ENCODE peak calls at places on chromosomes 3 and 15, in four cellular contexts. One of them, this sample, is unnamed.

GRCh38 chr3:118544458-118544857 is 490.2 kb downstream of the IGSF11 start:
- DNase-seq in GM12878: no peak
- DNase-seq in OCI-LY7: no peak
- DNase-seq in foreskin fibroblast: no peak
- DNase-seq in this sample: no peak

GRCh38 chr3:186060222-186060621 is 48.7 kb downstream of the ETV5 start:
- DNase-seq in GM12878: peak; percentile 40
- DNase-seq in OCI-LY7: no peak
- DNase-seq in foreskin fibroblast: no peak
- DNase-seq in this sample: peak; percentile 35

GRCh38 chr3:50572158-50572557 is 2.8 kb downstream of the HEMK1 start:
- DNase-seq in GM12878: no peak
- DNase-seq in OCI-LY7: peak; percentile 65
- DNase-seq in foreskin fibroblast: peak; percentile 52
- DNase-seq in this sample: peak; percentile 80

GRCh38 chr3:23923786-23924185 is 6.9 kb downstream of the RPL15 start:
- DNase-seq in GM12878: no peak
- DNase-seq in OCI-LY7: no peak
- DNase-seq in foreskin fibroblast: peak; percentile 54
- DNase-seq in this sample: no peak

GRCh38 chr15:68256675-68257450 is 20.7 kb upstream of the FEM1B start:
- DNase-seq in GM12878: no peak
- DNase-seq in OCI-LY7: peak; percentile 52
- DNase-seq in foreskin fibroblast: peak; percentile 93
- DNase-seq in this sample: peak; percentile 42

GRCh38 chr3:193236990-193237389 is 4.0 kb upstream of the PLAAT1 start:
- DNase-seq in GM12878: no peak
- DNase-seq in OCI-LY7: no peak
- DNase-seq in foreskin fibroblast: no peak
- DNase-seq in this sample: no peak

GRCh38 chr15:90875549-90875981 is 7.2 kb downstream of the FURIN start:
- DNase-seq in GM12878: no peak
- DNase-seq in OCI-LY7: no peak
- DNase-seq in foreskin fibroblast: no peak
- DNase-seq in this sample: no peak

GRCh38 chr3:40855871-40856270 is 331.1 kb downstream of the ZNF621 start:
- DNase-seq in GM12878: no peak
- DNase-seq in OCI-LY7: no peak
- DNase-seq in foreskin fibroblast: no peak
- DNase-seq in this sample: no peak

GRCh38 chr15:80992436-80992835 is 2.8 kb upstream of the MESD start:
- DNase-seq in GM12878: no peak
- DNase-seq in OCI-LY7: no peak
- DNase-seq in foreskin fibroblast: no peak
- DNase-seq in this sample: no peak

GRCh38 chr3:53680026-53680425 is 166.2 kb downstream of the CHDH start:
- DNase-seq in GM12878: no peak
- DNase-seq in OCI-LY7: no peak
- DNase-seq in foreskin fibroblast: no peak
- DNase-seq in this sample: no peak

GRCh38 chr3:4207672-4208071 is 95.5 kb upstream of the SETMAR start:
- DNase-seq in GM12878: no peak
- DNase-seq in OCI-LY7: no peak
- DNase-seq in foreskin fibroblast: no peak
- DNase-seq in this sample: no peak

GRCh38 chr15:78083687-78084358 is 6.3 kb upstream of the TBC1D2B start:
- DNase-seq in GM12878: no peak
- DNase-seq in OCI-LY7: no peak
- DNase-seq in foreskin fibroblast: no peak
- DNase-seq in this sample: no peak

GRCh38 chr3:114632757-114633424 is 339.1 kb downstream of the TIGIT start:
- DNase-seq in GM12878: no peak
- DNase-seq in OCI-LY7: no peak
- DNase-seq in foreskin fibroblast: no peak
- DNase-seq in this sample: no peak

DNA sequence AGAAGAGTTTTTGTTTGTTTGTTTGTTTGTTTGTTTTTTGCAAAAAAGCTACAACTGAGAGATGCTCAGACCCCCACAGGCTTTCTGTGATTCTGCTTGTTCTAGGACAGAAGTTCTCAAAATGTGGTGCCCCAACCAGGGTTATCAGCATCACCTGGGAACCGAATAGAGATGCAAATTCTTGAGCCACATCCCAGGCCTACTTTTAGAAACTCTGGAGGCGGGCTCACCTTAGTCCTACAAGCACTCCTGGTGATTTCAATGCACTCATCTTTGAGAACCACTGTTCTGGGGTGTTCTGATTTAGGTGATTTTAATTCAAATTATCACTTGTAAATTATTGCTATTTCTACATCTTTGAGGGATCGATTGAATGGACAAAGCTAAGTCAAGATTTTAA is 44.6 kb upstream of the CADPS start:
- DNase-seq in GM12878: no peak
- DNase-seq in OCI-LY7: no peak
- DNase-seq in foreskin fibroblast: no peak
- DNase-seq in this sample: no peak
- TF ChIP-seq CTCF in GM12878: no peak
- TF ChIP-seq CTCF in OCI-LY7: no peak
- TF ChIP-seq CTCF in foreskin fibroblast: no peak
- TF ChIP-seq CTCF in this sample: no peak

GRCh38 chr3:107855710-107856109 is 235.1 kb downstream of the CD47 start:
- DNase-seq in GM12878: no peak
- DNase-seq in OCI-LY7: peak; percentile 43
- DNase-seq in foreskin fibroblast: no peak
- DNase-seq in this sample: no peak
- TF ChIP-seq CTCF in GM12878: peak; percentile 46
- TF ChIP-seq CTCF in OCI-LY7: peak; percentile 68
- TF ChIP-seq CTCF in foreskin fibroblast: no peak
- TF ChIP-seq CTCF in this sample: peak; percentile 16

GRCh38 chr3:10333359-10333670 is 12.4 kb upstream of the SEC13 start:
- DNase-seq in GM12878: no peak
- DNase-seq in OCI-LY7: peak; percentile 22
- DNase-seq in foreskin fibroblast: no peak
- DNase-seq in this sample: peak; percentile 41

GRCh38 chr3:10335190-10335738 is 14.4 kb upstream of the SEC13 start:
- DNase-seq in GM12878: no peak
- DNase-seq in OCI-LY7: no peak
- DNase-seq in foreskin fibroblast: no peak
- DNase-seq in this sample: peak; percentile 28

GRCh38 chr3:10335871-10336622 is 15.1 kb upstream of the SEC13 start:
- DNase-seq in GM12878: no peak
- DNase-seq in OCI-LY7: no peak
- DNase-seq in foreskin fibroblast: no peak
- DNase-seq in this sample: peak; percentile 28

GRCh38 chr3:10334042-10334441 is 13.1 kb upstream of the SEC13 start:
- DNase-seq in GM12878: no peak
- DNase-seq in OCI-LY7: no peak
- DNase-seq in foreskin fibroblast: no peak
- DNase-seq in this sample: no peak

DNA sequence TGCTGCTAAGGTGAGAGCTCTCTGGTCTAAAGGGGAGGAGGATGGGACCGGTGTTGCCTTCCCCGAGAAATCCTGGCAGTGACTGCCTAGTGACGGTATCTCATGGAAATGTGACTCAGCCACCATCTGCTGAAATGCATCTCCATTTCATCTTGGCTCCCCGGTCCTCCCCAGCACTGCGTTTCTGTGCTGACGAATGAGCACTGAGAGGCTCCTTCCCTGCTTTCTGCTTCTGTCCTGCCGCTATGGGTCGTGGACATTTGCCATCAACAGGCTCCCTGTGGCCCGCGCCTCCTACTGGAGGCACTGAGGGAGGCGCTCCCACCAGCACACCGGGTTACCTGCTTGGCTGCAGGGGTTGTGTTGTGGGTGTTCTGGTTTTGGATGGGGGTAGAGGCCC is 13.5 kb upstream of the SEC13 start:
- DNase-seq in GM12878: no peak
- DNase-seq in OCI-LY7: no peak
- DNase-seq in foreskin fibroblast: peak; percentile 62
- DNase-seq in this sample: no peak
- TF ChIP-seq CTCF in GM12878: peak; percentile 24
- TF ChIP-seq CTCF in OCI-LY7: peak; percentile 60
- TF ChIP-seq CTCF in foreskin fibroblast: peak; percentile 34
- TF ChIP-seq CTCF in this sample: no peak

GRCh38 chr15:72532991-72533601 is 59.0 kb downstream of the ARIH1 start:
- DNase-seq in GM12878: no peak
- DNase-seq in OCI-LY7: peak; percentile 14
- DNase-seq in foreskin fibroblast: no peak
- DNase-seq in this sample: no peak
- TF ChIP-seq CTCF in GM12878: peak; percentile 44
- TF ChIP-seq CTCF in OCI-LY7: peak; percentile 79
- TF ChIP-seq CTCF in foreskin fibroblast: peak; percentile 31
- TF ChIP-seq CTCF in this sample: peak; percentile 37

DNA sequence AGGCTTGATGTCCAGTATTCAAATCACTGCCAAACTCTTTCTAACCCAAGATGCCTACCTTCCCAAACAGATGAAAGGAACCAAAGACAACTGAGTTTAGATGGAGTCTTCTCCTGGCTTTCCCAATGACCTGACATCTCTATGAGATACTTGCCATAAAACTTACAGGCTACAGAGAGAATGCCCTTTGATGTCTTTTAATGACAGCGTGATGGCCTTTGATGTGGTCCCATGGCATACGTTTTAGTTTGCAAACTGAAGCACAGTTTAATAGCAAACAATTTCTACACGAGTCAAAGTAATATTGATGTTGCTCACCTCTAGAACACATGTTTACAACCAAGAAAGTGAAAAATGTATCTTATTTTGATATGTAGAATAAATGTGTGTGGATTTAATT is 73.2 kb downstream of the ZIC4 start:
- DNase-seq in GM12878: no peak
- DNase-seq in OCI-LY7: no peak
- DNase-seq in foreskin fibroblast: no peak
- DNase-seq in this sample: no peak
- TF ChIP-seq CTCF in GM12878: no peak
- TF ChIP-seq CTCF in OCI-LY7: no peak
- TF ChIP-seq CTCF in foreskin fibroblast: no peak
- TF ChIP-seq CTCF in this sample: no peak

GRCh38 chr15:86125775-86126174 is 46.1 kb downstream of the AGBL1 start:
- DNase-seq in GM12878: no peak
- DNase-seq in OCI-LY7: no peak
- DNase-seq in foreskin fibroblast: no peak
- DNase-seq in this sample: no peak
- TF ChIP-seq CTCF in GM12878: no peak
- TF ChIP-seq CTCF in OCI-LY7: no peak
- TF ChIP-seq CTCF in foreskin fibroblast: no peak
- TF ChIP-seq CTCF in this sample: no peak

DNA sequence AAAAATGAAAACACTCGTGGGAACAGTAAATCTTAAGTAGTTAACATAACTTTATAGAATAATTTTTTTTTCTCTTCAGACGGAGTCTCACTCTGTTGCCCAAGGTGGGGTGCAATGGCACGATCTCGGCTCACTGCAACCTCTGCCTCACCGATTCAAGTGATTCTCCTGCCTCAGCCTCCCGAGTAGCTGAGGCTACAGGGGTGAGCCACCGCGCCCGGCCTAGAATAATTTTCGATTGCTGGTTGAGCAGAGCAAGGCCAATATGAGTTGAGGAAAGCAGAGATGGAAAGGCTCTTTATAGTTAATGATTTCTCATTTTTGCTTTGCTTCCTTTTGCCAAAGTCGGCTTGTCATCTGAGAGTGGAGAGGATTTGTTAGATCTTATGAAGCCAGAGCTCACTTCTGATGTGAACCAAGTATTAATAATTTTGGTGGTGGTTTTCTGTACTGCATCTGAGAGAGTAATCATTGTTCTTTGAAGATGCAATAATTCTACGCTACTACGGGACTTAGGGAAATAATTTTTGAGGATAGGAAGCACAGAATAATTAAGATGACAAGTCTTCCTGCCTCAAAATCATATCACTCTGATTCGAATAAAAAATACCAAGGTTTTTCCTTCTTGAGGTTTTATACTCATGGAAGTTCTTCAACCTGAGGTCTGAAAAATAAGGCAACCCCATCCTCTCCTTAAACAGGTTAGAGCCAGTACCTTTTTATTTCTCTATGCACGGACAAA is 1.5 kb upstream of the GOLM2 start:
- DNase-seq in GM12878: no peak
- DNase-seq in OCI-LY7: peak; percentile 20
- DNase-seq in foreskin fibroblast: no peak
- DNase-seq in this sample: no peak
- TF ChIP-seq CTCF in GM12878: no peak
- TF ChIP-seq CTCF in OCI-LY7: peak; percentile 32
- TF ChIP-seq CTCF in foreskin fibroblast: no peak
- TF ChIP-seq CTCF in this sample: no peak

DNA sequence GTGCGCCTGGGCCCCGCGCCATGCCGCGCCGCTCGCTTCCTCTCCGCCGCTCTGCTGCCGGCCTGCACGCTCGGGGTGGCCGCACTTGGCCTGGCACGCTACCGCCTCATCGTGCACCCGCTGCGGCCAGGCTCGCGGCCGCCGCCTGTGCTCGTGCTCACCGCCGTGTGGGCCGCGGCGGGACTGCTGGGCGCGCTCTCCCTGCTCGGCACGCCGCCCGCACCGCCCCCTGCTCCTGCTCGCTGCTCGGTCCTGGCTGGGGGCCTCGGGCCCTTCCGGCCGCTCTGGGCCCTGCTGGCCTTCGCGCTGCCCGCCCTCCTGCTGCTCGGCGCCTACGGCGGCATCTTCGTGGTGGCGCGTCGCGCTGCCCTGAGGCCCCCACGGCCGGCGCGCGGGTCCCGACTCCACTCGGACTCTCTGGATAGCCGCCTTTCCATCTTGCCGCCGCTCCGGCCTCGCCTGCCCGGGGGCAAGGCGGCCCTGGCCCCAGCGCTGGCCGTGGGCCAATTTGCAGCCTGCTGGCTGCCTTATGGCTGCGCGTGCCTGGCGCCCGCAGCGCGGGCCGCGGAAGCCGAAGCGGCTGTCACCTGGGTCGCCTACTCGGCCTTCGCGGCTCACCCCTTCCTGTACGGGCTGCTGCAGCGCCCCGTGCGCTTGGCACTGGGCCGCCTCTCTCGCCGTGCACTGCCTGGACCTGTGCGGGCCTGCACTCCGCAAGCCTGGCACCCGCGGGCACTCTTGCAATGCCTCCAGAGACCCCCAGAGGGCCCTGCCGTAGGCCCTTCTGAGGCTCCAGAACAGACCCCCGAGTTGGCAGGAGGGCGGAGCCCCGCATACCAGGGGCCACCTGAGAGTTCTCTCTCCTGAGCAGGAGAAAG is 951 bp downstream of the GPR62 start:
- DNase-seq in GM12878: no peak
- DNase-seq in OCI-LY7: peak; percentile 36
- DNase-seq in foreskin fibroblast: peak; percentile 57
- DNase-seq in this sample: peak; percentile 58
- TF ChIP-seq CTCF in GM12878: peak; percentile 47
- TF ChIP-seq CTCF in OCI-LY7: peak; percentile 59
- TF ChIP-seq CTCF in foreskin fibroblast: peak; percentile 50
- TF ChIP-seq CTCF in this sample: no peak

GRCh38 chr3:126567696-126568438 is 9.1 kb upstream of the C3orf22 start:
- DNase-seq in GM12878: no peak
- DNase-seq in OCI-LY7: no peak
- DNase-seq in foreskin fibroblast: no peak
- DNase-seq in this sample: peak; percentile 13
- TF ChIP-seq CTCF in GM12878: no peak
- TF ChIP-seq CTCF in OCI-LY7: no peak
- TF ChIP-seq CTCF in foreskin fibroblast: no peak
- TF ChIP-seq CTCF in this sample: no peak